ENCODE peak calls at places on chromosomes 7 and 10, in ten cellular contexts. G, X, C, P, Z, T, K, J, F and R are unnamed samples. For H3K27me3, the result is how much of the 10 kb centered on the place peaks cover.

GRCh38 chr10:131679926-131680325 is 220.9 kb upstream of the PPP2R2D start:
- DNase-seq in G (no peak), X (no peak), C (no peak), P (no peak), Z (no peak), T (no peak), K (no peak), J (no peak), F (no peak), R (no peak)

GRCh38 chr7:23349484-23350157 is 50.5 kb downstream of the MALSU1 start:
- DNase-seq in G (peak), X (no peak), C (peak), P (no peak), Z (no peak), T (no peak), K (no peak), J (no peak), F (peak), R (no peak)

GRCh38 chr10:59314284-59314683 is 48.1 kb downstream of the FAM13C start:
- DNase-seq in G (no peak), X (no peak), C (no peak), P (no peak), Z (no peak), T (no peak), K (no peak), J (no peak), F (no peak), R (no peak)

GRCh38 chr10:129918401-129918800 is 45.7 kb downstream of the EBF3 start:
- DNase-seq in G (no peak), X (no peak), C (no peak), P (no peak), Z (no peak), T (no peak), K (no peak), J (no peak), F (no peak), R (no peak)

GRCh38 chr10:11488126-11488525 is 123.3 kb downstream of the USP6NL start:
- DNase-seq in G (no peak), X (no peak), C (no peak), P (no peak), Z (no peak), T (no peak), K (no peak), J (no peak), F (peak), R (no peak)

GRCh38 chr10:35637456-35637855 is 4.6 kb downstream of the FZD8 start:
- DNase-seq in G (no peak), X (no peak), C (no peak), P (no peak), Z (no peak), T (no peak), K (no peak), J (no peak), F (peak), R (no peak)

GRCh38 chr7:131327049-131327625 is 539 bp upstream of the MKLN1 start:
- DNase-seq in G (peak), X (no peak), C (peak), P (no peak), Z (no peak), T (no peak), K (peak), J (peak), F (peak), R (peak)

GRCh38 chr10:79149662-79150443 is 81.1 kb downstream of the ZMIZ1 start:
- DNase-seq in G (peak), X (peak), C (peak), P (peak), Z (peak), T (no peak), K (peak), J (no peak), F (peak), R (peak)

GRCh38 chr10:75911426-75911825 is 480.0 kb downstream of the LRMDA start:
- DNase-seq in G (no peak), X (no peak), C (peak), P (no peak), Z (no peak), T (no peak), K (no peak), J (no peak), F (no peak), R (no peak)

GRCh38 chr7:113404245-113404644 is 285.9 kb upstream of the SMIM30 start:
- DNase-seq in G (no peak), X (no peak), C (no peak), P (no peak), Z (no peak), T (no peak), K (no peak), J (no peak), F (no peak), R (no peak)

GRCh38 chr10:115624448-115624847 is 531.3 kb downstream of the ATRNL1 start:
- DNase-seq in G (no peak), X (no peak), C (no peak), P (no peak), Z (no peak), T (no peak), K (no peak), J (no peak), F (no peak), R (no peak)

GRCh38 chr7:90903856-90904255 is 307.7 kb downstream of the CDK14 start:
- DNase-seq in G (no peak), X (no peak), C (no peak), P (no peak), Z (no peak), T (no peak), K (no peak), J (no peak), F (no peak), R (no peak)

GRCh38 chr7:12987238-12987637 is 299.8 kb downstream of the ARL4A start:
- DNase-seq in G (no peak), X (no peak), C (no peak), P (no peak), Z (no peak), T (no peak), K (no peak), J (no peak), F (no peak), R (no peak)

GRCh38 chr7:132709971-132710567 is 133.8 kb upstream of the PLXNA4 start:
- DNase-seq in G (peak), X (no peak), C (peak), P (peak), Z (peak), T (no peak), K (peak), J (no peak), F (peak), R (peak)

GRCh38 chr7:23617482-23617881 is 20.3 kb downstream of the CCDC126 start:
- DNase-seq in G (no peak), X (no peak), C (no peak), P (no peak), Z (no peak), T (no peak), K (no peak), J (no peak), F (no peak), R (no peak)

GRCh38 chr10:42997151-42997848 is 79.6 kb upstream of the RET start:
- DNase-seq in G (no peak), X (peak), C (no peak), P (no peak), Z (no peak), T (no peak), K (no peak), J (no peak), F (no peak), R (no peak)

GRCh38 chr7:19327011-19327410 is 181.8 kb upstream of the FERD3L start:
- DNase-seq in G (peak), X (no peak), C (no peak), P (no peak), Z (no peak), T (no peak), K (peak), J (no peak), F (peak), R (no peak)

GRCh38 chr10:12699756-12700556 is 301.6 kb downstream of the CCDC3 start:
- DNase-seq in G (no peak), X (no peak), C (peak), P (no peak), Z (no peak), T (no peak), K (no peak), J (no peak), F (no peak), R (no peak)

GRCh38 chr10:121994429-121994881 is 5.5 kb downstream of the TACC2 start:
- DNase-seq in G (no peak), X (peak), C (peak), P (peak), Z (peak), T (no peak), K (peak), J (no peak), F (no peak), R (no peak)

GRCh38 chr10:42954776-42955492 is 121.9 kb upstream of the RET start:
- DNase-seq in G (no peak), X (peak), C (no peak), P (no peak), Z (no peak), T (no peak), K (no peak), J (no peak), F (no peak), R (no peak)

GRCh38 chr7:87882538-87882937 is 6.2 kb downstream of the DBF4 start:
- DNase-seq in G (no peak), X (no peak), C (no peak), P (no peak), Z (no peak), T (no peak), K (no peak), J (no peak), F (no peak), R (no peak)

GRCh38 chr10:28082316-28082715 is 83.4 kb upstream of the ODAD2 start:
- DNase-seq in G (no peak), X (no peak), C (no peak), P (no peak), Z (no peak), T (no peak), K (no peak), J (no peak), F (no peak), R (no peak)

GRCh38 chr10:46524471-46525176 is 31.8 kb downstream of the GPRIN2 start:
- DNase-seq in G (peak), X (peak), C (peak), P (peak), Z (peak), T (no peak), K (no peak), J (no peak), F (peak), R (no peak)

GRCh38 chr7:54880326-54880989 is 121.4 kb upstream of the SEC61G start:
- DNase-seq in G (no peak), X (no peak), C (no peak), P (no peak), Z (no peak), T (no peak), K (no peak), J (no peak), F (no peak), R (no peak)

GRCh38 chr10:24900888-24901685 is 51.3 kb downstream of the PRTFDC1 start:
- DNase-seq in G (no peak), X (no peak), C (no peak), P (no peak), Z (no peak), T (no peak), K (no peak), J (no peak), F (peak), R (no peak)

GRCh38 chr10:110423650-110424049 is 74.1 kb upstream of the DUSP5 start:
- DNase-seq in G (no peak), X (no peak), C (no peak), P (no peak), Z (no peak), T (no peak), K (peak), J (no peak), F (no peak), R (peak)

GRCh38 chr10:71217266-71218045 is 5.1 kb downstream of the UNC5B start:
- DNase-seq in G (no peak), X (no peak), C (peak), P (peak), Z (no peak), T (no peak), K (no peak), J (no peak), F (no peak), R (no peak)

GRCh38 chr7:47931788-47932425 is 16.4 kb downstream of the PKD1L1 start:
- DNase-seq in G (peak), X (no peak), C (peak), P (no peak), Z (no peak), T (no peak), K (no peak), J (no peak), F (peak), R (no peak)

GRCh38 chr10:14009315-14010082 is 321.2 kb downstream of the FRMD4A start:
- DNase-seq in G (peak), X (no peak), C (peak), P (no peak), Z (no peak), T (peak), K (no peak), J (no peak), F (peak), R (no peak)
- H3K4me3 ChIP-seq in G (peak), X (peak), C (peak), P (peak), Z (peak), T (peak), K (no peak), J (peak), F (no peak), R (no peak)

GRCh38 chr7:97075928-97076327 is 41.6 kb upstream of the SDHAF3 start:
- DNase-seq in G (no peak), X (no peak), C (no peak), P (no peak), Z (no peak), T (no peak), K (no peak), J (no peak), F (no peak), R (no peak)

GRCh38 chr7:97081901-97082300 is 35.6 kb upstream of the SDHAF3 start:
- DNase-seq in G (no peak), X (no peak), C (no peak), P (no peak), Z (no peak), T (no peak), K (no peak), J (no peak), F (no peak), R (no peak)

GRCh38 chr7:97078023-97078988 is 39.2 kb upstream of the SDHAF3 start:
- DNase-seq in G (no peak), X (no peak), C (peak), P (no peak), Z (no peak), T (no peak), K (no peak), J (no peak), F (no peak), R (no peak)

GRCh38 chr7:97079300-97079699 is 38.2 kb upstream of the SDHAF3 start:
- DNase-seq in G (no peak), X (no peak), C (no peak), P (no peak), Z (no peak), T (no peak), K (no peak), J (no peak), F (no peak), R (no peak)
- H3K27me3 ChIP-seq in G (under half), X (under half), C (under half), P (under half), Z (under half), T (under half), K (under half), J (under half), F (under half), R (under half)

DNA sequence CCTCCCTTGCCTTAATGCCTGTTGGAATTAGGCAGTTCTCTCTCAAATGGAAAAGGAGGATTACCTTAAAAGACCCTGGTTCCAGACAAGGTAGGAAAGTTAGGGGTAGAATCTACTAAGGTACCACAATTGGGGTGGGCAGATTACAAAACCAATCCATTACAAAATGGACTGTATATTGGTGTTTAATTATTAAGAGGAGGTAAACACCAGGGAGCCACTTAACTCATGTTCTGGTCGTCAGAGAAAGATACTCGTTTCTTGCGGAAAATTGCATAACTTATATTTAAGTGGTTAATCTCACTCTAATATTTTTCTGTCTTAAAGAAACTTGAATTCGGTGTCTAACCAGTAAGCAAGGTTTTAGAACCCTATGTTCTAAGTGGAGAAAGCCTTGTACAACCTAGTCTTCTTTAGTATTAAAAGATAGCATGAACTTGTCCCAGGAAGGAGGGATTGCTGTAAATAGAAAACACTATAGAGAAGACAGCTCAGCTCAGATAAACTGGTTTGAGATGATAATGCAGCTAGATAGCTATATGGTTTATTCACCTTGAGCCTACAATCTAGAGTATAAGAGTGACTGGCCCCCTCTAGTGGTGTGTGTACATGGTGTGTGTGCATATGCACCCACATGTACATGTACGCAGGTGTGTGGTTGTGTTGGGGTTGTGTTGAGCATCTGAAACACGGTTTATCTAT is 58.0 kb upstream of the STRIP2 start:
- DNase-seq in G (peak), X (no peak), C (peak), P (peak), Z (no peak), T (no peak), K (peak), J (peak), F (peak), R (peak)
- H3K27ac ChIP-seq in G (no peak), X (no peak), C (no peak), P (no peak), Z (no peak), T (no peak), K (no peak), J (no peak), F (peak), R (no peak)

DNA sequence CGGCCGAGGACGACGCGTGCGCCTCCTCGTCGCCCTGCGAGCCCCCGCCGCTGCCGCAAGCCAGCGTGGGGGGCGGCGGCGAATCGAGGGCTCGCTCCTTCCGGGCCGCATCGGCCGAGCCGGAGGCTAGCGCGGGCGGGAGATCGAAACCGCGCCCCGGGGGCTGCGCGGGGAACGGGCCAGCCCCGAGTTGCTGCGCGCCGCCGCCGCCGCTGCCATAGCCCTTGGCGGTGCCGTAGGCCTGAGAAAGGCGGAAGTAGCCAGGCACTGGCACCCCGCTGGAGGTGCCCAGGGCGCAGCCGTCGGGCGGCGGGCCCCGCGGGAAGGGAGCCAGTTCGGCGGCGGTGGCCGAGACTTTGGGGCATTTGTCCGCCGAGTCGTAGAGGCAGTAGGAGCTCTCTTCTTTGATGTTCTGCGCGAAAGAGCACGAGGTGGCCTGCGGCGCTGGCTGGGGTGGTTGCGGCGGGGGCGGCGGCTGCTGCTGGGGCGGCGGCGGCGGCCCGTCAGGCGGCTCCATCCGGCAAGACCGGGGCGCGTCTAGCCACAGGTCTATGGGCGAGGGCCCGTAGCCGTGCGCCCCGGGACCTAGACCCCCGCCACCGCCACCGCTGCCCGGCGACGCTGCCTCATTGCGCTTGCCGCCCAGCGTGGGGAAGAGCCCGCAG is 576 bp downstream of the HOXA10 start:
- DNase-seq in G (no peak), X (peak), C (peak), P (no peak), Z (no peak), T (no peak), K (no peak), J (no peak), F (no peak), R (peak)
- H3K4me3 ChIP-seq in G (peak), X (peak), C (peak), P (no peak), Z (peak), T (peak), K (peak), J (no peak), F (peak), R (no peak)

DNA sequence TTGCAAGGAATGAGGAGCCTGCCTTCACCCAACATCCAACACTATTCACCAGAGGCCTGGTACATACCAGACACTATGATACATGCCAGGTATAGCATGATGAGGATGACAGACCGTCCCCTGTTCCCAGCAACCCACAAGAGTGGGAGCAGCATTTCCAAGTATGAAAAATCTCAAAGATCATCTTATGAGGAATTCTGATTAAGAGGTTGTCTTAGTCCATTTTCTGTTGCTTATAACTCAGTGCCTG is 174.2 kb downstream of the HERPUD2 start:
- DNase-seq in G (no peak), X (no peak), C (no peak), P (no peak), Z (no peak), T (no peak), K (no peak), J (no peak), F (no peak), R (no peak)
- H3K27me3 ChIP-seq in G (under half), X (under half), C (under half), P (under half), Z (under half), T (under half), K (under half), J (under half), F (under half), R (under half)

DNA sequence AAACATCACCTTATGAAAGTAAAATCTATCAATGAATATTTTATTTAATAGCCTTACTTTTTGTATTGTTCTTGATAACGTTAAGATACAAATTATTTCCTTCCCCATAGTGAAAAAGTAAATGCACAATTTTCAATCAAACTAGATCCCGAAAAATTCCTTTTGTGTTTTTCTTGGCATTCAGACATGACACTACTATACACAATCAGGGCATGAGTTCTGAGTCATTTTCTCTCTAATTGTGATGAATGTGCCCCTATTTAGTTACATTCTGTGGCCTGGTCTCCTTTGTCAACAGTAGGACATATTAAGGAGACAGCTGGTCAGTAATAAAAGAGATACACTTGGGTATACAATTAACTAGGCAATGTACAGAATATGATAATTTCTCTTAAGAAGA is 19.8 kb downstream of the COL1A2 start:
- DNase-seq in G (peak), X (no peak), C (peak), P (no peak), Z (no peak), T (no peak), K (no peak), J (no peak), F (no peak), R (no peak)
- H3K27ac ChIP-seq in G (peak), X (no peak), C (peak), P (no peak), Z (no peak), T (no peak), K (no peak), J (no peak), F (no peak), R (no peak)

GRCh38 chr7:15507708-15508107 is 54.1 kb downstream of the AGMO start:
- DNase-seq in G (no peak), X (no peak), C (no peak), P (no peak), Z (no peak), T (no peak), K (no peak), J (no peak), F (no peak), R (no peak)

GRCh38 chr7:15505761-15506160 is 56.1 kb downstream of the AGMO start:
- DNase-seq in G (no peak), X (no peak), C (no peak), P (no peak), Z (no peak), T (no peak), K (no peak), J (no peak), F (no peak), R (no peak)

GRCh38 chr7:15508258-15508657 is 53.6 kb downstream of the AGMO start:
- DNase-seq in G (peak), X (no peak), C (peak), P (no peak), Z (no peak), T (no peak), K (no peak), J (no peak), F (peak), R (no peak)

GRCh38 chr7:15504376-15504775 is 57.4 kb downstream of the AGMO start:
- DNase-seq in G (no peak), X (no peak), C (no peak), P (no peak), Z (no peak), T (no peak), K (no peak), J (no peak), F (peak), R (no peak)

GRCh38 chr7:15507235-15507634 is 54.6 kb downstream of the AGMO start:
- DNase-seq in G (no peak), X (no peak), C (no peak), P (no peak), Z (no peak), T (no peak), K (no peak), J (no peak), F (no peak), R (no peak)
- H3K4me3 ChIP-seq in G (no peak), X (no peak), C (no peak), P (no peak), Z (no peak), T (no peak), K (no peak), J (no peak), F (no peak), R (no peak)